ENCODE peak calls at places on chromosomes 11 and 22, in seven cellular contexts. Q is mesendoderm, J is H9, K is IMR-90, W is H1, V is mesenchymal stem cell, A is trophoblast cell. L is an unnamed sample.

GRCh38 chr11:5655474-5655873 is 29.4 kb downstream of the TRIM5 start:
- DNase-seq in Q (no peak), A (no peak), V (no peak), W (no peak), J (no peak), K (no peak), L (no peak)

GRCh38 chr11:107078375-107078774 is 60.1 kb upstream of the GUCY1A2 start:
- DNase-seq in J (no peak), Q (no peak), W (no peak), K (no peak), V (peak), A (no peak), L (no peak)

GRCh38 chr11:61281581-61282250 is 13.4 kb downstream of the VWCE start:
- DNase-seq in J (peak), Q (peak), W (peak), K (no peak), V (peak), A (peak), L (peak)

GRCh38 chr22:40953446-40953845 is 2.3 kb downstream of the RBX1 start:
- DNase-seq in A (no peak), K (no peak), V (peak), W (no peak), J (no peak), Q (peak), L (no peak)

GRCh38 chr11:76699461-76700091 is 29.0 kb upstream of the LRRC32 start:
- DNase-seq in J (no peak), W (no peak), K (peak), Q (no peak), A (no peak), V (peak), L (no peak)

GRCh38 chr11:79439893-79440450 is 858 bp downstream of the TENM4 start:
- DNase-seq in J (peak), W (no peak), K (no peak), Q (peak), V (no peak), A (no peak), L (peak)

GRCh38 chr11:111069076-111069475 is 176.4 kb upstream of the POU2AF2 start:
- DNase-seq in Q (peak), K (peak), J (peak), W (peak), V (peak), A (no peak), L (no peak)

GRCh38 chr11:44418438-44418795 is 108.5 kb upstream of the ALX4 start:
- DNase-seq in J (no peak), W (no peak), A (no peak), Q (no peak), K (no peak), V (no peak), L (no peak)

DNA sequence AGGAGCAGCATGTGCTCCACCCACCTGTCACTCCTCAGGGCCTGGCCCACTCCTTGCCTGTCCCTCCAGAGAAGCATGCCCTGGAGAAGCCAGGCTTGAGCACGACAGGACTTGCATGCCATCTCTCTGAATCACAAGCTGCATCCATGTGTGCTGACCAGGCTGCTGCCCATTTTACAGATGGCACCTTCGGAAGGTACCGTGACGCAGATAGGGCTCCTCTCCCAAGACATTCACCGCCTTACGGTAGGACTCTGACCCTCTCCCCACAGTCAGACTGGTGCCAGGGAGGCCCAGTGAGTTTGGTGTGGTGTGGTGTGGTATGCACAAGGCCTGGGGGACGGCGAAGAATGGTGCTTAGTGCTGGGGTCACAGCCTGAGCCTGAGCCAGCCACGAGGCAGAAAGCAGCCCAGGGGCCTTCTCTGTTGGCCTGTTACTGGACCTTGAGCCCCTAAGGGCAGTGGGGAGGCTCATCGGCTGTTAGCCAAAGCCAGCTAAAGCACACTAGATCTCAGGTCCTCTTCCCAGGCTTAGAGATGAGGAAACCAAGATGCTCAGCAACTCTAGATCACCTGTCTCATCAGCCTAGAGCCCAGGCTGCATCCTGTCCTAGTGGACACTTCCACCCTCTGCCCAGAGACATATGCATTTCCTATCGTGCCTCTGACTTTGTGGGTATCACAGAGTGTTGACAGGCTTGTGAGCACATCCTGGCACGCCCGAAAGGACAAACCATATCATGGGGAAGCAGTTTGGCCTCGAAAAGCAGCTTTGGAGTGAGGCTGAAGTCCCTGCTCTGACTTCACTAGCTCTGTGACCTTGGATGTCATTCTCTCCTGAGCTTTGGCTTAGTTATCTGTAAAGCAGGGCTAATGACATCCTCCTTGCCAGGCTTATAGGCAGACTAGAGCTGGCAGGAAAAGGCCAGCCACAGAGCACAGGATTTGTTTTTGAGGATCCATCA is 17.8 kb downstream of the CYB5R2 start:
- DNase-seq in Q (peak), K (no peak), W (no peak), A (no peak), V (no peak), J (no peak), L (no peak)
- H3K23ac ChIP-seq in Q (no peak), K (no peak), W (no peak), A (no peak), V (no peak), J (no peak), L (no peak)

DNA sequence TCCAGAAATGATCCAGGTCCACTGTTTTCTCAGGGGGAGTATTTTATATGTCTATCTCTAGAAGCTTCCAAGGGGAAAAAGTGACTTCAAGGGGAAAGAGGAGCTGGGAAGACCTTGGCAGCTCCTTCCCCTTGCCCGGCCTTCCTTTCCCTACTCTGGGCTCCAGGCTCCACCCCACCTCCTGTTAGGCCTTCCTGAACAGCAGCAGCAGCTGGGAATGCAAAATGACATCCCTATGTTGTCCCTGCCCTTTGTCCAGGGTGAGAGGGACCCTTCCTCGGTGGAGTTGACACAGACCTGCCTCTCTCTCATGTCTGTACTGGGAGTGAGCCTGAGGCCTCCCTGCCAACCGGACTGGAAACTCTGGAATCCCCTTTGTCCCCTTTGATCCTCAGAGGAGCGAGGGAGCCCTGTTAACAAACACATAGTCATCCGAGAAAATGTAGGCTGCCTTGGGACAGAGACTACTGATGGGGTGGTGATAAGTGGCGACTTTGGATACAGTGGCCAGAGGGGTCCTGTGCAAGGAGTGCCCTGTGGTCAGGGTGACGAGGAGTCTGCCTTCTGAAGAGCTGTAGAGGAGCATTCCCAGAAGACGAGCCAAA is 9.0 kb upstream of the MALAT1 start:
- DNase-seq in V (no peak), J (peak), K (no peak), W (no peak), A (peak), Q (peak), L (no peak)
- H3K23ac ChIP-seq in V (no peak), J (no peak), K (peak), W (no peak), A (no peak), Q (no peak), L (no peak)

DNA sequence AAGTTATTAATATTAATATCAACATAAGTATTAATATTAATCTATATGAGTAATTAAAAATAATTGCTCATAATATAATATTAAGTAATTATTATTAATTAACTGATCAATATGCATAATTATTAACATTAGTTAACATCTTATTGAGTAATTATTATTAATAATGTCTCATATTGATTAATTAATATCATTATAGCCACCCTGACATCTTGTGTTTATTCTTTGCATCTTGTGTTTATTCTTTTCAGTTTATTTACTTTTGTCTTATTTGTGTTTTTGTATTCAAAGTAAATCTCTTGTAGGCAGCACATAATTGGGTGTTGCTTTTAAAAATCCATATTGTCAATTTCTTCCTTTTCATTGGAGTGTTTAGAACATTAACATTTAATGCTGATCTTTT is 56.6 kb downstream of the MYEOV start:
- DNase-seq in W (no peak), J (no peak), V (no peak), A (no peak), K (no peak), Q (no peak), L (no peak)
- H3K23ac ChIP-seq in W (no peak), J (no peak), V (no peak), A (no peak), K (no peak), Q (no peak), L (no peak)

GRCh38 chr11:126808851-126809250 is 191.7 kb downstream of the KIRREL3 start:
- DNase-seq in A (no peak), K (peak), W (no peak), Q (no peak), V (no peak), J (no peak), L (no peak)
- H3K23ac ChIP-seq in A (no peak), K (no peak), W (no peak), Q (no peak), V (no peak), J (no peak), L (no peak)

GRCh38 chr11:116917632-116918031 is 80.2 kb upstream of the APOA1 start:
- DNase-seq in K (no peak), W (no peak), A (no peak), J (no peak), V (no peak), Q (no peak), L (no peak)
- H3K23ac ChIP-seq in K (no peak), W (no peak), A (no peak), J (no peak), V (no peak), Q (no peak), L (no peak)